ENCODE peak calls at places on chromosomes 5 and 9, in nine cellular contexts. X, L, K, W, D, S, C, G and O are unnamed samples.

GRCh38 chr5:13249854-13250253 is 694.6 kb downstream of the DNAH5 start:
- DNase-seq in X (no peak), L (peak; percentile 2), K (no peak), W (no peak), D (no peak), S (no peak), C (no peak), G (peak; percentile 80), O (no peak)

GRCh38 chr9:19201899-19202891 is 28.3 kb upstream of the DENND4C start:
- DNase-seq in X (peak; percentile 55), L (no peak), K (no peak), W (peak; percentile 43), D (no peak), S (peak; percentile 97), C (no peak), G (no peak), O (no peak)

GRCh38 chr9:32579706-32580331 is 6.9 kb upstream of the NDUFB6 start:
- DNase-seq in X (peak; percentile 54), L (peak; percentile 67), K (peak; percentile 55), W (peak; percentile 71), D (peak; percentile 76), S (peak; percentile 49), C (peak; percentile 48), G (peak; percentile 15), O (peak; percentile 66)

GRCh38 chr9:108351571-108351970 is 504.2 kb downstream of the ACTL7B start:
- DNase-seq in X (no peak), L (no peak), K (no peak), W (no peak), D (no peak), S (no peak), C (no peak), G (peak; percentile 88), O (no peak)

GRCh38 chr5:175493726-175494125 is 15.4 kb downstream of the SFXN1 start:
- DNase-seq in X (no peak), L (no peak), K (no peak), W (no peak), D (no peak), S (no peak), C (no peak), G (no peak), O (no peak)

GRCh38 chr5:134136221-134136631 is 21.7 kb downstream of the TCF7 start:
- DNase-seq in X (peak; percentile 6), L (no peak), K (peak; percentile 25), W (peak; percentile 39), D (peak; percentile 29), S (no peak), C (no peak), G (no peak), O (peak; percentile 12)

GRCh38 chr9:119368681-119369581 is at the start of gene BRINP1:
- DNase-seq in X (no peak), L (peak; percentile 82), K (peak; percentile 36), W (no peak), D (peak; percentile 45), S (peak; percentile 86), C (no peak), G (peak; percentile 26), O (no peak)

GRCh38 chr9:109912082-109912581 is 132.1 kb downstream of the PALM2AKAP2 start:
- DNase-seq in X (no peak), L (peak; percentile 89), K (no peak), W (no peak), D (no peak), S (peak; percentile 28), C (no peak), G (peak; percentile 33), O (no peak)

GRCh38 chr5:76813982-76814562 is 4.8 kb upstream of the F2RL1 start:
- DNase-seq in X (no peak), L (peak; percentile 94), K (no peak), W (no peak), D (no peak), S (peak; percentile 52), C (peak; percentile 81), G (peak; percentile 97), O (no peak)

GRCh38 chr5:172835246-172836030 is 1.4 kb downstream of the ERGIC1 start:
- DNase-seq in X (no peak), L (peak; percentile 47), K (no peak), W (no peak), D (no peak), S (no peak), C (no peak), G (no peak), O (no peak)
- H3K4me1 ChIP-seq in X (peaks cover 19% of the 10 kb centered on the region), L (peaks cover 34% of the 10 kb centered on the region), K (peaks cover 20% of the 10 kb centered on the region), W (no peaks in the 10 kb centered on the region), D (peaks cover 49% of the 10 kb centered on the region), S (peaks cover 7% of the 10 kb centered on the region), C (peaks cover 31% of the 10 kb centered on the region), G (no peaks in the 10 kb centered on the region), O (peaks cover 54% of the 10 kb centered on the region)

DNA sequence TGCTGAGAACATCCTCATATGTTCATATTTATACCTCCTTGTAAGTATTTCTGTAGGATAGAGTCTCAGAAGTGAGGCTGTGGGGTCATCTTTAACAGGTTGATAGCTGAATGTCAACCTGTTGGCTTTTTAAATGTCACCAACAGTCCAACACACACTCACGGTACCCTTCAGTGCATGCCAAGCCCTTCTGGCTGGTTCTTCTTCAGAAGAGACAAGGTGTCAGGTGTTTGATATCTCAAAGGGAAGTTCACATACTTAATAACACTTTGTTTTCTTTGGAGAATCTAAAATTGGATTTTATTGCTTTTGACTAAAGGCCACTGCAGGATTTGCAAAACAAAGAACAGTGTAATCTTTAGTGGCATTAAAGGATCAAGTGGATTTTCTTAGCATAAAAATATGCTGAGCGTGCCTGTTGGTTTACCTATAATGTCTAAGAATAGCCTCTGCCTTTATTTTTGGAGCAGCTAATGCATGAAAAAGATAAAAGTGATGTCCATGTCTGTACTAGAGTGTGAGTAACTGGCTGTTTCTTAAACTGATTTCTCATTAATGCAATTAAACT is 58.2 kb downstream of the RGS3 start:
- DNase-seq in X (no peak), L (no peak), K (no peak), W (no peak), D (no peak), S (no peak), C (no peak), G (no peak), O (no peak)
- H3K4me1 ChIP-seq in X (peaks cover 5% of the 10 kb centered on the region), L (peaks cover 18% of the 10 kb centered on the region), K (peaks cover 32% of the 10 kb centered on the region), W (no peaks in the 10 kb centered on the region), D (peaks cover 41% of the 10 kb centered on the region), S (no peaks in the 10 kb centered on the region), C (peaks cover 5% of the 10 kb centered on the region), G (no peaks in the 10 kb centered on the region), O (peaks cover 66% of the 10 kb centered on the region)

DNA sequence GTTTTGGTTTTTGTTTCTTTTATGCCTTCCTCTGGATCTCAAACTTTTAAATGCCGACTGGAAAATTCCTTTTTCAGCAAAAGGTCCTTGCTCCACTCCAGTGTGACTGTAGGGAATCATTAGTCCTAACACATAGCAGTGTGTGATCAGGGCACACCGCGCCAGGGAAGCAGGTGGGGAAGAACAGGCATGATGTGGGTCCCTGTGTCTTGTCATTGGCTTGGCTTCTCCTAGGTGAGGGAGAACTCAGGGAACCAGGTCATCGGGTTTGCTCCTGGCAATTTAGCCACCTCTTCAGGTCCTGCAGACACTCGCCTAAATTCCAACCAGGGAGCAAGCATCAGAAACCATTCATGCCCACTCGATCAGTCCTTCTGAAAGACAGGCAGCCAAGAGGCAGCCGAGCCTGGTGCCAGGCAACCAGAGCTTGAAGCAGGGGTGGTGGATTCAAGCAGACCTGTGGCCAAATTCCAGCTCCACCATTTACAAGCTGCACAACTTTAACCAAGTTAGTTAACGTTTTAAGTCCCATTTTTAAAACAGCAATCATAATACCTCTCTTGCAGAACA is 514.2 kb downstream of the BNC2 start:
- DNase-seq in X (no peak), L (no peak), K (no peak), W (no peak), D (no peak), S (no peak), C (no peak), G (no peak), O (no peak)
- H3K4me1 ChIP-seq in X (no peaks in the 10 kb centered on the region), L (peaks cover 6% of the 10 kb centered on the region), K (no peaks in the 10 kb centered on the region), W (no peaks in the 10 kb centered on the region), D (no peaks in the 10 kb centered on the region), S (no peaks in the 10 kb centered on the region), C (no peaks in the 10 kb centered on the region), G (no peaks in the 10 kb centered on the region), O (no peaks in the 10 kb centered on the region)

DNA sequence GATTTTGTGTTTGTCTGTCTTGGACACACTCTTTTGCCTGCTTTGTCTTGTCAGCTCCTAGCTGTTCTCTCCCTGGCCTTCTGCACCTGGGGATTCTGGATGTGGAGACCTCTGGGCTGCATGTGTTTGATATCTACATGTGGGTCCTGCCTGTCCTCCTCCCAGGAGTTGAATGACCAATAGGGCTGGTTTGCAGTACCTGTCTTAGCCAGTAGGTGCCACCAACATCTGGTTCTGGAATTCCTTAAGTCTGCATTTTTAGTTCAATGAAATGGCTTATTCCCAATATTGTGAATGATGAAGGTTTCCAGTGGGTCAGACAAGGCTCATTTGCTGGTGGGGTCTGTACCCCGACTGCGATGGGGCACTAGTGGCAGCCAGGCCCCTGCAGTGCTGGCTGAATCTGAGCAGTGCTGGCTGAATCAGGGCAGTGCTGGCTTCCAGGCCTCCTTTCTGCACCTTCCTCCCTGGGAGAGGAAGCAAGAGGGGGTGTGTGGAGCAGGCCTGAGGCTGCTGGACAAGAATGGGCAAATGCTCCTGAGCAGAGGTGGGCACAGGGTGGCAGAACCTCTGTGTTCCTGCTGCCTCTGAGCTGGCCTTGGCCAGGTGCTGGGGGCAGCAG is 73.3 kb downstream of the RXRA start:
- DNase-seq in X (no peak), L (peak; percentile 50), K (no peak), W (no peak), D (no peak), S (peak; percentile 74), C (peak; percentile 36), G (no peak), O (no peak)
- H3K4me1 ChIP-seq in X (no peaks in the 10 kb centered on the region), L (peaks cover 26% of the 10 kb centered on the region), K (peaks cover 46% of the 10 kb centered on the region), W (peaks cover 2% of the 10 kb centered on the region), D (peaks cover 74% of the 10 kb centered on the region), S (no peaks in the 10 kb centered on the region), C (peaks cover 2% of the 10 kb centered on the region), G (no peaks in the 10 kb centered on the region), O (peaks cover 74% of the 10 kb centered on the region)

GRCh38 chr5:43432486-43433365 is 20.5 kb upstream of the CCL28 start:
- DNase-seq in X (peak; percentile 71), L (peak; percentile 50), K (peak; percentile 80), W (peak; percentile 82), D (peak; percentile 75), S (peak; percentile 80), C (peak; percentile 31), G (peak; percentile 91), O (peak; percentile 82)

GRCh38 chr5:43433381-43433780 is 21.2 kb upstream of the CCL28 start:
- DNase-seq in X (no peak), L (no peak), K (no peak), W (no peak), D (no peak), S (peak; percentile 8), C (no peak), G (no peak), O (no peak)

GRCh38 chr5:43437062-43437660 is 25.0 kb upstream of the CCL28 start:
- DNase-seq in X (no peak), L (no peak), K (no peak), W (no peak), D (no peak), S (no peak), C (no peak), G (no peak), O (no peak)
- H3K4me1 ChIP-seq in X (peaks cover 11% of the 10 kb centered on the region), L (peaks cover 8% of the 10 kb centered on the region), K (peaks cover 12% of the 10 kb centered on the region), W (no peaks in the 10 kb centered on the region), D (peaks cover 10% of the 10 kb centered on the region), S (peaks cover 5% of the 10 kb centered on the region), C (peaks cover 7% of the 10 kb centered on the region), G (peaks cover 7% of the 10 kb centered on the region), O (peaks cover 12% of the 10 kb centered on the region)

GRCh38 chr9:89438194-89438593 is 59.7 kb downstream of the SEMA4D start:
- DNase-seq in X (no peak), L (no peak), K (no peak), W (no peak), D (peak; percentile 8), S (no peak), C (no peak), G (no peak), O (no peak)
- H3K4me1 ChIP-seq in X (no peaks in the 10 kb centered on the region), L (no peaks in the 10 kb centered on the region), K (peaks cover 21% of the 10 kb centered on the region), W (no peaks in the 10 kb centered on the region), D (peaks cover 54% of the 10 kb centered on the region), S (peaks cover 5% of the 10 kb centered on the region), C (peaks cover 19% of the 10 kb centered on the region), G (no peaks in the 10 kb centered on the region), O (peaks cover 71% of the 10 kb centered on the region)

GRCh38 chr5:111744455-111744854 is 12.5 kb downstream of the NREP start:
- DNase-seq in X (no peak), L (peak; percentile 43), K (no peak), W (no peak), D (no peak), S (no peak), C (no peak), G (no peak), O (no peak)
- H3K4me1 ChIP-seq in X (peaks cover 7% of the 10 kb centered on the region), L (peaks cover 98% of the 10 kb centered on the region), K (peaks cover 13% of the 10 kb centered on the region), W (peaks cover 3% of the 10 kb centered on the region), D (peaks cover 80% of the 10 kb centered on the region), S (no peaks in the 10 kb centered on the region), C (peaks cover 14% of the 10 kb centered on the region), G (no peaks in the 10 kb centered on the region), O (peaks cover 27% of the 10 kb centered on the region)